ENCODE peak calls at places on chromosomes 6 and 20, in six cellular contexts. X, B, S, E, M and I are unnamed samples.

GRCh38 chr20:45963059-45964011 is 8.7 kb downstream of the ZNF335 start:
- DNase-seq in X (peak), B (peak), S (peak), E (peak), M (no peak), I (no peak)

GRCh38 chr6:166179704-166180103 is 12.1 kb upstream of the TBXT start:
- DNase-seq in X (no peak), B (no peak), S (no peak), E (no peak), M (no peak), I (no peak)

GRCh38 chr6:87702589-87702945 is 534 bp upstream of the AKIRIN2 start:
- DNase-seq in X (peak), B (peak), S (no peak), E (peak), M (no peak), I (no peak)

GRCh38 chr6:44386364-44386928 is 1.1 kb upstream of the CDC5L start:
- DNase-seq in X (peak), B (no peak), S (no peak), E (no peak), M (no peak), I (peak)

GRCh38 chr6:155591741-155592140 is 136.1 kb upstream of the NOX3 start:
- DNase-seq in X (no peak), B (no peak), S (no peak), E (no peak), M (no peak), I (no peak)

GRCh38 chr6:37141291-37142046 is 28.5 kb upstream of the PIM1 start:
- DNase-seq in X (no peak), B (peak), S (no peak), E (peak), M (no peak), I (no peak)

GRCh38 chr20:63295422-63295821 is 2.4 kb downstream of the COL20A1 start:
- DNase-seq in X (no peak), B (no peak), S (no peak), E (no peak), M (no peak), I (no peak)

GRCh38 chr6:50098306-50098705 is 48.6 kb upstream of the DEFB112 start:
- DNase-seq in X (no peak), B (no peak), S (no peak), E (no peak), M (no peak), I (no peak)

GRCh38 chr20:48841861-48842529 is 14.2 kb upstream of the PREX1 start:
- DNase-seq in X (no peak), B (peak), S (no peak), E (no peak), M (no peak), I (no peak)

GRCh38 chr20:11891827-11892521 is 25.7 kb upstream of the BTBD3 start:
- DNase-seq in X (peak), B (peak), S (peak), E (peak), M (no peak), I (peak)

GRCh38 chr20:62753626-62754025 is 42.6 kb upstream of the MRGBP start:
- DNase-seq in X (no peak), B (no peak), S (no peak), E (no peak), M (no peak), I (no peak)

GRCh38 chr6:17865243-17865642 is 122.2 kb downstream of the KIF13A start:
- DNase-seq in X (peak), B (no peak), S (peak), E (peak), M (no peak), I (no peak)

GRCh38 chr6:42108071-42108470 is 34.3 kb downstream of the C6orf132 start:
- DNase-seq in X (no peak), B (no peak), S (no peak), E (no peak), M (no peak), I (no peak)

GRCh38 chr20:9119776-9120175 is 50.9 kb downstream of the PLCB4 start:
- DNase-seq in X (peak), B (no peak), S (peak), E (peak), M (no peak), I (peak)

GRCh38 chr20:32663704-32664351 is 9.9 kb downstream of the C20orf203 start:
- DNase-seq in X (no peak), B (no peak), S (no peak), E (no peak), M (no peak), I (no peak)

GRCh38 chr20:44780226-44780625 is 30.1 kb downstream of the RIMS4 start:
- DNase-seq in X (no peak), B (peak), S (no peak), E (peak), M (no peak), I (no peak)

GRCh38 chr20:40706977-40707582 is 18.0 kb upstream of the MAFB start:
- DNase-seq in X (no peak), B (no peak), S (no peak), E (peak), M (no peak), I (no peak)

GRCh38 chr6:124430741-124431140 is 531.5 kb upstream of the RNF217 start:
- DNase-seq in X (no peak), B (no peak), S (no peak), E (no peak), M (no peak), I (no peak)

GRCh38 chr20:9338101-9338500 is 176.3 kb upstream of the LAMP5 start:
- DNase-seq in X (no peak), B (no peak), S (no peak), E (no peak), M (no peak), I (no peak)

GRCh38 chr20:38350879-38351775 is 4.8 kb downstream of the LBP start:
- DNase-seq in X (no peak), B (no peak), S (no peak), E (no peak), M (no peak), I (no peak)

GRCh38 chr6:125868252-125868651 is 77.5 kb downstream of the NCOA7 start:
- DNase-seq in X (no peak), B (no peak), S (no peak), E (no peak), M (no peak), I (no peak)

GRCh38 chr6:129215246-129215645 is 332.3 kb downstream of the LAMA2 start:
- DNase-seq in X (no peak), B (no peak), S (no peak), E (no peak), M (no peak), I (no peak)

GRCh38 chr6:105137388-105137787 is 42.4 kb downstream of the POPDC3 start:
- DNase-seq in X (peak), B (peak), S (no peak), E (peak), M (no peak), I (no peak)

GRCh38 chr6:134908906-134909516 is 40.9 kb downstream of the ALDH8A1 start:
- DNase-seq in X (no peak), B (peak), S (peak), E (no peak), M (no peak), I (peak)

GRCh38 chr6:45209762-45210161 is 118.4 kb upstream of the RUNX2 start:
- DNase-seq in X (no peak), B (no peak), S (no peak), E (no peak), M (no peak), I (no peak)